ENCODE peak calls at places on chromosome 14, in six cellular contexts. One of them, this sample, is unnamed.

GRCh38 chr14:73977896-73978295 is 27.8 kb downstream of the COQ6 start:
- DNase-seq in CD8-positive, alpha-beta T cell: no peak
- DNase-seq in lung: no peak
- DNase-seq in breast epithelium: no peak
- DNase-seq in cardiac muscle cell: no peak
- DNase-seq in gastrocnemius medialis: no peak
- DNase-seq in this sample: no peak

GRCh38 chr14:93926209-93926872 is 803 bp upstream of the FAM181A start:
- DNase-seq in CD8-positive, alpha-beta T cell: no peak
- DNase-seq in lung: no peak
- DNase-seq in breast epithelium: no peak
- DNase-seq in cardiac muscle cell: no peak
- DNase-seq in gastrocnemius medialis: no peak
- DNase-seq in this sample: no peak

GRCh38 chr14:98144964-98145363 is 1127.0 kb downstream of the BCL11B start:
- DNase-seq in CD8-positive, alpha-beta T cell: no peak
- DNase-seq in lung: no peak
- DNase-seq in breast epithelium: no peak
- DNase-seq in cardiac muscle cell: no peak
- DNase-seq in gastrocnemius medialis: no peak
- DNase-seq in this sample: no peak

GRCh38 chr14:24890716-24891115 is 159.2 kb downstream of the STXBP6 start:
- DNase-seq in CD8-positive, alpha-beta T cell: no peak
- DNase-seq in lung: no peak
- DNase-seq in breast epithelium: no peak
- DNase-seq in cardiac muscle cell: no peak
- DNase-seq in gastrocnemius medialis: no peak
- DNase-seq in this sample: no peak

GRCh38 chr14:91113829-91114078 is at the start of gene DGLUCY:
- DNase-seq in CD8-positive, alpha-beta T cell: no peak
- DNase-seq in lung: peak; percentile 81
- DNase-seq in breast epithelium: no peak
- DNase-seq in cardiac muscle cell: peak; percentile 83
- DNase-seq in gastrocnemius medialis: peak; percentile 88
- DNase-seq in this sample: no peak

GRCh38 chr14:92783813-92784431 is 10.2 kb upstream of the GOLGA5 start:
- DNase-seq in CD8-positive, alpha-beta T cell: no peak
- DNase-seq in lung: no peak
- DNase-seq in breast epithelium: no peak
- DNase-seq in cardiac muscle cell: peak; percentile 64
- DNase-seq in gastrocnemius medialis: no peak
- DNase-seq in this sample: peak; percentile 32

GRCh38 chr14:96121660-96122395 is 82.7 kb downstream of the C14orf132 start:
- DNase-seq in CD8-positive, alpha-beta T cell: no peak
- DNase-seq in lung: no peak
- DNase-seq in breast epithelium: no peak
- DNase-seq in cardiac muscle cell: no peak
- DNase-seq in gastrocnemius medialis: no peak
- DNase-seq in this sample: no peak

GRCh38 chr14:65002586-65003210 is 16.0 kb downstream of the FNTB start:
- DNase-seq in CD8-positive, alpha-beta T cell: no peak
- DNase-seq in lung: no peak
- DNase-seq in breast epithelium: no peak
- DNase-seq in cardiac muscle cell: no peak
- DNase-seq in gastrocnemius medialis: no peak
- DNase-seq in this sample: no peak

GRCh38 chr14:77961853-77962580 is 162.1 kb downstream of the ADCK1 start:
- DNase-seq in CD8-positive, alpha-beta T cell: no peak
- DNase-seq in lung: no peak
- DNase-seq in breast epithelium: no peak
- DNase-seq in cardiac muscle cell: no peak
- DNase-seq in gastrocnemius medialis: no peak
- DNase-seq in this sample: no peak

GRCh38 chr14:77965919-77966435 is 166.1 kb downstream of the ADCK1 start:
- DNase-seq in CD8-positive, alpha-beta T cell: no peak
- DNase-seq in lung: no peak
- DNase-seq in breast epithelium: no peak
- DNase-seq in cardiac muscle cell: peak; percentile 6
- DNase-seq in gastrocnemius medialis: no peak
- DNase-seq in this sample: peak; percentile 56

GRCh38 chr14:41505491-41505890 is 101.2 kb upstream of the LRFN5 start:
- DNase-seq in CD8-positive, alpha-beta T cell: no peak
- DNase-seq in lung: no peak
- DNase-seq in breast epithelium: no peak
- DNase-seq in cardiac muscle cell: no peak
- DNase-seq in gastrocnemius medialis: no peak
- DNase-seq in this sample: no peak

GRCh38 chr14:73432124-73432523 is 26.2 kb downstream of the NUMB start:
- DNase-seq in CD8-positive, alpha-beta T cell: no peak
- DNase-seq in lung: no peak
- DNase-seq in breast epithelium: no peak
- DNase-seq in cardiac muscle cell: no peak
- DNase-seq in gastrocnemius medialis: no peak
- DNase-seq in this sample: no peak

GRCh38 chr14:22630486-22630885 is 13.7 kb downstream of the OR6J1 start:
- DNase-seq in CD8-positive, alpha-beta T cell: no peak
- DNase-seq in lung: no peak
- DNase-seq in breast epithelium: no peak
- DNase-seq in cardiac muscle cell: no peak
- DNase-seq in gastrocnemius medialis: no peak
- DNase-seq in this sample: no peak

GRCh38 chr14:32470161-32470705 is 141.1 kb downstream of the AKAP6 start:
- DNase-seq in CD8-positive, alpha-beta T cell: no peak
- DNase-seq in lung: no peak
- DNase-seq in breast epithelium: no peak
- DNase-seq in cardiac muscle cell: no peak
- DNase-seq in gastrocnemius medialis: no peak
- DNase-seq in this sample: no peak

GRCh38 chr14:92382677-92383076 is 59.7 kb downstream of the SLC24A4 start:
- DNase-seq in CD8-positive, alpha-beta T cell: no peak
- DNase-seq in lung: no peak
- DNase-seq in breast epithelium: no peak
- DNase-seq in cardiac muscle cell: no peak
- DNase-seq in gastrocnemius medialis: no peak
- DNase-seq in this sample: no peak

GRCh38 chr14:74407801-74408154 is 18.2 kb downstream of the SYNDIG1L start:
- DNase-seq in CD8-positive, alpha-beta T cell: no peak
- DNase-seq in lung: no peak
- DNase-seq in breast epithelium: no peak
- DNase-seq in cardiac muscle cell: no peak
- DNase-seq in gastrocnemius medialis: no peak
- DNase-seq in this sample: no peak

GRCh38 chr14:97306133-97306784 is 509.1 kb downstream of the VRK1 start:
- DNase-seq in CD8-positive, alpha-beta T cell: no peak
- DNase-seq in lung: no peak
- DNase-seq in breast epithelium: no peak
- DNase-seq in cardiac muscle cell: no peak
- DNase-seq in gastrocnemius medialis: no peak
- DNase-seq in this sample: peak; percentile 44

GRCh38 chr14:25121342-25122129 is 71.6 kb upstream of the STXBP6 start:
- DNase-seq in CD8-positive, alpha-beta T cell: no peak
- DNase-seq in lung: no peak
- DNase-seq in breast epithelium: no peak
- DNase-seq in cardiac muscle cell: peak; percentile 13
- DNase-seq in gastrocnemius medialis: no peak
- DNase-seq in this sample: no peak

GRCh38 chr14:22540811-22541360 is 48.1 kb downstream of the DAD1 start:
- DNase-seq in CD8-positive, alpha-beta T cell: no peak
- DNase-seq in lung: no peak
- DNase-seq in breast epithelium: no peak
- DNase-seq in cardiac muscle cell: no peak
- DNase-seq in gastrocnemius medialis: no peak
- DNase-seq in this sample: no peak

GRCh38 chr14:32166924-32167323 is 34.9 kb upstream of the RNU6-7 start:
- DNase-seq in CD8-positive, alpha-beta T cell: no peak
- DNase-seq in lung: no peak
- DNase-seq in breast epithelium: no peak
- DNase-seq in cardiac muscle cell: no peak
- DNase-seq in gastrocnemius medialis: no peak
- DNase-seq in this sample: no peak

GRCh38 chr14:36604757-36605505 is 22.5 kb upstream of the NKX2-8 start:
- DNase-seq in CD8-positive, alpha-beta T cell: no peak
- DNase-seq in lung: peak; percentile 69
- DNase-seq in breast epithelium: peak; percentile 52
- DNase-seq in cardiac muscle cell: peak; percentile 82
- DNase-seq in gastrocnemius medialis: no peak
- DNase-seq in this sample: no peak

GRCh38 chr14:54098536-54098935 is 141.9 kb upstream of the BMP4 start:
- DNase-seq in CD8-positive, alpha-beta T cell: no peak
- DNase-seq in lung: no peak
- DNase-seq in breast epithelium: no peak
- DNase-seq in cardiac muscle cell: no peak
- DNase-seq in gastrocnemius medialis: no peak
- DNase-seq in this sample: no peak

GRCh38 chr14:57918791-57919190 is 52.9 kb upstream of the SLC35F4 start:
- DNase-seq in CD8-positive, alpha-beta T cell: no peak
- DNase-seq in lung: no peak
- DNase-seq in breast epithelium: no peak
- DNase-seq in cardiac muscle cell: no peak
- DNase-seq in gastrocnemius medialis: no peak
- DNase-seq in this sample: no peak

GRCh38 chr14:95562892-95563685 is 28.2 kb downstream of the GLRX5 start:
- DNase-seq in CD8-positive, alpha-beta T cell: no peak
- DNase-seq in lung: peak; percentile 65
- DNase-seq in breast epithelium: no peak
- DNase-seq in cardiac muscle cell: peak; percentile 15
- DNase-seq in gastrocnemius medialis: no peak
- DNase-seq in this sample: no peak

GRCh38 chr14:56195727-56196126 is 77.5 kb downstream of the PELI2 start:
- DNase-seq in CD8-positive, alpha-beta T cell: no peak
- DNase-seq in lung: no peak
- DNase-seq in breast epithelium: no peak
- DNase-seq in cardiac muscle cell: no peak
- DNase-seq in gastrocnemius medialis: peak; percentile 30
- DNase-seq in this sample: peak; percentile 43

GRCh38 chr14:61438860-61439765 is 117.7 kb downstream of the PRKCH start:
- DNase-seq in CD8-positive, alpha-beta T cell: no peak
- DNase-seq in lung: peak; percentile 75
- DNase-seq in breast epithelium: peak; percentile 66
- DNase-seq in cardiac muscle cell: peak; percentile 54
- DNase-seq in gastrocnemius medialis: peak; percentile 29
- DNase-seq in this sample: peak; percentile 55

GRCh38 chr14:78302841-78303240 is 132.7 kb downstream of the NRXN3 start:
- DNase-seq in CD8-positive, alpha-beta T cell: no peak
- DNase-seq in lung: no peak
- DNase-seq in breast epithelium: no peak
- DNase-seq in cardiac muscle cell: no peak
- DNase-seq in gastrocnemius medialis: no peak
- DNase-seq in this sample: no peak

GRCh38 chr14:62126885-62127478 is 364.8 kb downstream of the SNAPC1 start:
- DNase-seq in CD8-positive, alpha-beta T cell: no peak
- DNase-seq in lung: no peak
- DNase-seq in breast epithelium: no peak
- DNase-seq in cardiac muscle cell: peak; percentile 63
- DNase-seq in gastrocnemius medialis: no peak
- DNase-seq in this sample: no peak

GRCh38 chr14:102407258-102407657 is 44.5 kb downstream of the TECPR2 start:
- DNase-seq in CD8-positive, alpha-beta T cell: no peak
- DNase-seq in lung: no peak
- DNase-seq in breast epithelium: no peak
- DNase-seq in cardiac muscle cell: no peak
- DNase-seq in gastrocnemius medialis: peak; percentile 73
- DNase-seq in this sample: no peak

GRCh38 chr14:35117112-35117511 is 4.7 kb downstream of the PPP2R3C start:
- DNase-seq in CD8-positive, alpha-beta T cell: no peak
- DNase-seq in lung: no peak
- DNase-seq in breast epithelium: no peak
- DNase-seq in cardiac muscle cell: no peak
- DNase-seq in gastrocnemius medialis: no peak
- DNase-seq in this sample: no peak
- H3K36me3 ChIP-seq in CD8-positive, alpha-beta T cell: peaks cover 11% of the 10 kb centered on the region
- H3K36me3 ChIP-seq in lung: peaks cover 12% of the 10 kb centered on the region
- H3K36me3 ChIP-seq in breast epithelium: no peaks in the 10 kb centered on the region
- H3K36me3 ChIP-seq in cardiac muscle cell: no peaks in the 10 kb centered on the region
- H3K36me3 ChIP-seq in gastrocnemius medialis: no peaks in the 10 kb centered on the region
- H3K36me3 ChIP-seq in this sample: peaks cover 9% of the 10 kb centered on the region

GRCh38 chr14:101235042-101235871 is 326.0 kb upstream of the DIO3 start:
- DNase-seq in CD8-positive, alpha-beta T cell: no peak
- DNase-seq in lung: peak; percentile 53
- DNase-seq in breast epithelium: no peak
- DNase-seq in cardiac muscle cell: peak; percentile 78
- DNase-seq in gastrocnemius medialis: no peak
- DNase-seq in this sample: no peak
- TF ChIP-seq CTCF in CD8-positive, alpha-beta T cell: no peak
- TF ChIP-seq CTCF in lung: peak; percentile 44
- TF ChIP-seq CTCF in breast epithelium: peak; percentile 45
- TF ChIP-seq CTCF in cardiac muscle cell: peak; percentile 72
- TF ChIP-seq CTCF in gastrocnemius medialis: peak; percentile 43
- TF ChIP-seq CTCF in this sample: no peak

DNA sequence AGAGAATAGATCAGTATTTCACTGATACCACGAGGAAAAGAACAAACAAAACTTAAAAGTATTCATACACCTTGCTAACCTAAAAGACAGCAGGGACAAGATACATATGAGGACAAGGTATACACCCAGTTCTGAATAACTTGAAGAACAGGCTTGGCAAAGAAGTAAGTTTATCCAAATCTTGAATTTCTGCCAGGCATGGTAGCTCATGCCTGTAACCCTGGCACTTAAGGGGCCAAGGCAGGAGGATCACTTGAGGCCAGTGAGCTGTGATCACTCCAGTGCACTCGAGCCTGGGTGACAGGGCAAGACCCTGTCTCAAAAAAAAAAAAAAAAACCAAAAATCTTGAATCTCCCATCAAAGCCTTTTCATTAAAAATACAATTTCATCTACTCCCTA is 25.0 kb downstream of the EIF2S1 start:
- DNase-seq in CD8-positive, alpha-beta T cell: no peak
- DNase-seq in lung: no peak
- DNase-seq in breast epithelium: no peak
- DNase-seq in cardiac muscle cell: no peak
- DNase-seq in gastrocnemius medialis: no peak
- DNase-seq in this sample: no peak
- H3K36me3 ChIP-seq in CD8-positive, alpha-beta T cell: peaks cover 35% of the 10 kb centered on the region
- H3K36me3 ChIP-seq in lung: peaks cover 3% of the 10 kb centered on the region
- H3K36me3 ChIP-seq in breast epithelium: peaks cover 8% of the 10 kb centered on the region
- H3K36me3 ChIP-seq in cardiac muscle cell: peaks cover 45% of the 10 kb centered on the region
- H3K36me3 ChIP-seq in gastrocnemius medialis: no peaks in the 10 kb centered on the region
- H3K36me3 ChIP-seq in this sample: peaks cover 14% of the 10 kb centered on the region

DNA sequence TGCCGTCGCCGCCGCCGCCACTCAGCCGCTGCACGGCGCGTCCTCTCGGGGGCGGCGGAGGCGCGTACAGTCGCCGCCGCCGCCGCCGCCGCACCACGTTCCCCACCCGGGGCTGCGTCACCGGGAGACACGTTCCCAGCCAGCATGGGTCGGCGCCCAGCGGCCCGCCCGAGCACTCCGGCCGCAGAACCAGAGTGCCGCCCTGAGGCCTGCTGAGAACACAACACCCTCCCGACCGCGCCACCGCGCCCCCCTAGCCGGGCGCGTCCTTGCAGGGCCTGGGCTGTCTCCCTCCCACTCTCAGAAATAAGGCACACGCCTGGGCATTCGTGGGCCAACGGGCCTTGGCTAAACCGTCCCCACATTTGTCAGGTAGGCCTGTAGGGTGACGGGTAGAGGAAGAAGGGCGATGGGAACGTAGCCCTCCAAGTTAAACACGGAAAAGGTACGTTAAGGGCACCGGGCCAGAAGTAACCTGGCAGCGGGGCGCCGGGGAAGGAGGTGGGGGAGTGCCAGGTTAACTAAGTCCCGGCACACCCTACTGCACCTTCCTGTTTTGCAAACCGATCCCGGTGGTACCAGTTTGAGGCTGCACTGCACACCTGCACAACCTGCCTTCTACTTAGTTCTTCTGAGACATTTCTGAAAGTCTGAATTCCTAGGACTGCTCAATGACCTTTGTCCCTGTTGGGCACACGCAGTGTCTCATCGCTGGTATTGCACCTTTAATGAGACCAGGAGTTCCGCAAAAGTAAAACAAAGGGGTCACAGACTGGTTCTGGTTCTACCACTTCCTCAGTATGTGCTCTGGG is at the start of gene MAP4K5:
- DNase-seq in CD8-positive, alpha-beta T cell: peak; percentile 85
- DNase-seq in lung: peak; percentile 91
- DNase-seq in breast epithelium: peak; percentile 87
- DNase-seq in cardiac muscle cell: peak; percentile 95
- DNase-seq in gastrocnemius medialis: peak; percentile 87
- DNase-seq in this sample: peak; percentile 94
- TF ChIP-seq CTCF in CD8-positive, alpha-beta T cell: peak; percentile 69
- TF ChIP-seq CTCF in lung: peak; percentile 87
- TF ChIP-seq CTCF in breast epithelium: peak; percentile 93
- TF ChIP-seq CTCF in cardiac muscle cell: peak; percentile 89
- TF ChIP-seq CTCF in gastrocnemius medialis: peak; percentile 87
- TF ChIP-seq CTCF in this sample: peak; percentile 96

This sample was measured in GM06990.